ENCODE peak calls at places on chromosomes 1 and 21, in eight cellular contexts. N is GM13977; J is GM12864; T is CD8-positive, alpha-beta T cell; U is GM23338; I is GM10248; C is lower lobe of right lung; R is WTC11. G is an unnamed sample.

GRCh38 chr1:168947039-168947438 is 159.5 kb upstream of the ATP1B1 start:
- DNase-seq in N (no peak), J (no peak), T (no peak), U (no peak), I (no peak), C (no peak), R (no peak), G (no peak)

GRCh38 chr1:206784471-206784903 is 12.2 kb upstream of the IL10 start:
- DNase-seq in N (peak), J (peak), T (peak), U (no peak), I (peak), C (no peak), R (no peak), G (no peak)

GRCh38 chr1:8097077-8097799 is 71.1 kb upstream of the ERRFI1 start:
- DNase-seq in N (peak), J (peak), T (no peak), U (no peak), I (peak), C (no peak), R (no peak), G (no peak)

GRCh38 chr1:220876511-220877347 is 2.5 kb upstream of the HLX start:
- DNase-seq in N (peak), J (no peak), T (no peak), U (peak), I (peak), C (peak), R (peak), G (no peak)

GRCh38 chr1:4820543-4820942 is 166.1 kb downstream of the AJAP1 start:
- DNase-seq in N (no peak), J (no peak), T (no peak), U (no peak), I (no peak), C (no peak), R (no peak), G (no peak)

GRCh38 chr21:39518845-39519205 is 67.1 kb downstream of the SH3BGR start:
- DNase-seq in N (no peak), J (no peak), T (no peak), U (no peak), I (no peak), C (no peak), R (no peak), G (no peak)

GRCh38 chr1:86616871-86617270 is 70.0 kb downstream of the CLCA4 start:
- DNase-seq in N (peak), J (peak), T (no peak), U (peak), I (peak), C (no peak), R (no peak), G (no peak)

GRCh38 chr1:180672105-180672504 is 40.3 kb downstream of the XPR1 start:
- DNase-seq in N (no peak), J (no peak), T (no peak), U (no peak), I (no peak), C (no peak), R (no peak), G (no peak)

GRCh38 chr21:28069446-28069845 is 923.2 kb downstream of the LTN1 start:
- DNase-seq in N (no peak), J (no peak), T (no peak), U (peak), I (no peak), C (no peak), R (no peak), G (no peak)

GRCh38 chr1:29836626-29837305 is 600.4 kb downstream of the PTPRU start:
- DNase-seq in N (no peak), J (no peak), T (no peak), U (peak), I (no peak), C (no peak), R (no peak), G (no peak)

GRCh38 chr1:71641013-71641412 is 560.2 kb upstream of the ZRANB2 start:
- DNase-seq in N (no peak), J (no peak), T (no peak), U (no peak), I (no peak), C (no peak), R (no peak), G (no peak)

GRCh38 chr1:169309178-169310166 is 58.1 kb downstream of the NME7 start:
- DNase-seq in N (peak), J (no peak), T (no peak), U (no peak), I (peak), C (no peak), R (no peak), G (no peak)

GRCh38 chr1:167601442-167602380 is 28.3 kb upstream of the RCSD1 start:
- DNase-seq in N (peak), J (no peak), T (peak), U (no peak), I (peak), C (peak), R (no peak), G (no peak)

GRCh38 chr1:110134050-110134595 is 16.2 kb upstream of the SLC6A17 start:
- DNase-seq in N (no peak), J (no peak), T (no peak), U (no peak), I (no peak), C (no peak), R (no peak), G (no peak)

GRCh38 chr1:3896396-3897000 is 3.6 kb downstream of the C1orf174 start:
- DNase-seq in N (no peak), J (no peak), T (no peak), U (no peak), I (no peak), C (peak), R (no peak), G (no peak)

GRCh38 chr1:40739455-40740008 is 44.1 kb upstream of the KCNQ4 start:
- DNase-seq in N (no peak), J (no peak), T (no peak), U (no peak), I (no peak), C (no peak), R (no peak), G (no peak)

GRCh38 chr1:175480343-175480827 is 263.0 kb downstream of the TNR start:
- DNase-seq in N (no peak), J (no peak), T (no peak), U (no peak), I (no peak), C (no peak), R (no peak), G (no peak)

GRCh38 chr1:156136970-156137483 is 16.4 kb upstream of the SEMA4A start:
- DNase-seq in N (no peak), J (no peak), T (no peak), U (peak), I (no peak), C (no peak), R (peak), G (no peak)

GRCh38 chr1:181767001-181767708 is 283.8 kb downstream of the CACNA1E start:
- DNase-seq in N (no peak), J (no peak), T (no peak), U (no peak), I (no peak), C (no peak), R (no peak), G (no peak)

GRCh38 chr1:115456441-115456961 is 118.5 kb upstream of the NGF start:
- DNase-seq in N (no peak), J (no peak), T (no peak), U (no peak), I (no peak), C (no peak), R (no peak), G (no peak)

GRCh38 chr1:177854951-177855350 is 114.9 kb downstream of the SEC16B start:
- DNase-seq in N (no peak), J (no peak), T (no peak), U (no peak), I (no peak), C (no peak), R (no peak), G (no peak)

GRCh38 chr1:177848577-177848976 is 121.3 kb downstream of the SEC16B start:
- DNase-seq in N (no peak), J (no peak), T (no peak), U (no peak), I (no peak), C (no peak), R (no peak), G (no peak)

GRCh38 chr1:177847843-177848242 is 122.0 kb downstream of the SEC16B start:
- DNase-seq in N (no peak), J (no peak), T (no peak), U (no peak), I (no peak), C (no peak), R (no peak), G (no peak)

GRCh38 chr1:177849588-177849987 is 120.3 kb downstream of the SEC16B start:
- DNase-seq in N (no peak), J (no peak), T (no peak), U (no peak), I (no peak), C (no peak), R (no peak), G (no peak)

GRCh38 chr1:177849130-177849529 is 120.7 kb downstream of the SEC16B start:
- DNase-seq in N (no peak), J (no peak), T (no peak), U (no peak), I (no peak), C (no peak), R (no peak), G (no peak)
- TF ChIP-seq CTCF in N (no peak), J (no peak), T (no peak), U (no peak), I (no peak), C (no peak), R (no peak), G (no peak)

GRCh38 chr1:44031051-44031899 is at the start of gene SLC6A9:
- DNase-seq in N (peak), J (no peak), T (peak), U (peak), I (no peak), C (peak), R (peak), G (peak)

GRCh38 chr1:44029911-44030605 is 1.2 kb downstream of the SLC6A9 start:
- DNase-seq in N (peak), J (peak), T (peak), U (peak), I (peak), C (peak), R (peak), G (peak)

GRCh38 chr1:44029260-44029910 is 1.9 kb downstream of the SLC6A9 start:
- DNase-seq in N (peak), J (no peak), T (no peak), U (peak), I (peak), C (no peak), R (no peak), G (no peak)

GRCh38 chr1:44031900-44032817 is 897 bp upstream of the SLC6A9 start:
- DNase-seq in N (peak), J (no peak), T (no peak), U (peak), I (no peak), C (no peak), R (no peak), G (no peak)

DNA sequence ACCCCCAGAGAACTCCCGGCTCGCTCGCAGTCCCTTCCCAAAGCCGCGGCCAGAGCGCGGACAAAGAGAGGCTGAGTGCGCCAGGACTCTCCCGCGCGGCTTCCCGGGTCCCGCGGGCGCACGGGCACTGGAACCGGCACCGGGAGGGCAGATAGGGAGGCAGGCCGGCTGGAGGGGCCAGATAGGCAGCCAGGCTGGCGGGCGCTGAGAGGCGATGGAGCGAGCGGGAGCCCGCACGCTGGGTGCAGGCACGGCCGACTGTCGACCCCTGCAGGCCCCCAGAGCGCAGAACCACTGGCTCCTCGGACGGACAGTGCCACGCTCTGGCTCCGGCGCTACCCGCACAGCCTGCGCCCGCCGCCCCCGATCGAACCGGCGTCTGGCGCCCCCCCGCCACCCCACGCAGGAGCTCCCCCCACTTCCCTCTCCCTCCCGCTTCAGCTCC is 634 bp downstream of the SLC6A9 start:
- DNase-seq in N (peak), J (no peak), T (peak), U (peak), I (peak), C (no peak), R (peak), G (peak)
- TF ChIP-seq CTCF in N (peak), J (peak), T (no peak), U (peak), I (peak), C (peak), R (no peak), G (peak)

GRCh38 chr1:226872455-226872854 is 2.0 kb downstream of the PSEN2 start:
- DNase-seq in N (no peak), J (no peak), T (no peak), U (no peak), I (no peak), C (no peak), R (no peak), G (no peak)

GRCh38 chr1:226870323-226871046 is at the start of gene PSEN2:
- DNase-seq in N (peak), J (no peak), T (peak), U (peak), I (peak), C (peak), R (peak), G (peak)

GRCh38 chr1:226871047-226871365 is 590 bp downstream of the PSEN2 start:
- DNase-seq in N (no peak), J (no peak), T (no peak), U (peak), I (no peak), C (no peak), R (no peak), G (no peak)

GRCh38 chr1:226870026-226870322 is 442 bp upstream of the PSEN2 start:
- DNase-seq in N (no peak), J (no peak), T (no peak), U (no peak), I (no peak), C (no peak), R (no peak), G (no peak)

GRCh38 chr1:226871636-226872327 is 1.4 kb downstream of the PSEN2 start:
- DNase-seq in N (no peak), J (no peak), T (no peak), U (no peak), I (no peak), C (peak), R (no peak), G (no peak)
- TF ChIP-seq CTCF in N (no peak), J (no peak), T (no peak), U (no peak), I (no peak), C (no peak), R (no peak), G (no peak)

DNA sequence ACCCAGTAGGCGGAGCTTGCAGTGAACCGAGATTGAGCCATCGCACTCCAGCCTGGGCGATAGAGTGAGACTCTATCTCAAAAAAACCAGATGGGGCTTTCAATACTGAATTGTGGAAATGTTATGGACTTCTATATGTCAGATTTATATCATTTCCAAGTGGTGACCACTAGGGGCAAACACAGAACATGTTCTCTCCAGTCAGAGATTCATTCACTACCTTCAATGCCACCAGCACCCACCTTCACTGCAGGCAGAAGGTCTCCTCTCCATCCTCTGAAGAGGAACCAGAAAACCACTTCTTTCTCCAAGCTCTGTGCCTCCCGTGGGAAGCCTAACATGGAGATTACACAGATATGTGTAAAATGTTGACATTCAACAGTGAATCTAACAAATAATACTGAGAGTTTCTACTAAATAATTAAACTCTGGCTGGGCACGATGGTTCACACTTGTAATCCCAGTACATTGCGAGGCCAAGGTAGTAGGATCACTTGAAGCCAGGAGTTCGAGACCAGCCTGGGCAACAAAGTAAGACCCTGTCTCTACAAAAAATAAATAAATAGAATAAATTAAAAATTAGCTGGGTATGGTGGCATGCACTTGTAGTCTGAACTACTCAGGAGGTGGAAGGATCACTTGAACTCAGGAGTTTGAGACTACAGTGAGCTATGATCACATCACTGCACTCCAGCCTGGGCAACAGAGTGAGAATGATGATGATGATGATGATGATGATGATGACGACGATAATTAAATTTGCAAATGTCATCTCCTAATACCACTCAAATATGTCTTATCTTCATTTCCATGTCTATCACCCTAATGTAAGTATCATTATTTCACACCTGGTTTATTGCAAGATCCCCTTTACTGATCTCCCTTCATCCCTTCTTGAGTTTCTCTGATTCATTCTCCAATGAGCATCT is 151.1 kb downstream of the ZNF281 start:
- DNase-seq in N (peak), J (peak), T (peak), U (peak), I (peak), C (no peak), R (no peak), G (no peak)
- TF ChIP-seq CTCF in N (peak), J (peak), T (peak), U (peak), I (peak), C (peak), R (peak), G (peak)

GRCh38 chr1:91792393-91793032 is 93.4 kb downstream of the TGFBR3 start:
- DNase-seq in N (no peak), J (no peak), T (no peak), U (peak), I (no peak), C (no peak), R (no peak), G (no peak)

GRCh38 chr1:91791691-91792392 is 94.1 kb downstream of the TGFBR3 start:
- DNase-seq in N (no peak), J (no peak), T (no peak), U (no peak), I (no peak), C (no peak), R (no peak), G (no peak)

GRCh38 chr1:91790296-91790851 is 95.6 kb downstream of the TGFBR3 start:
- DNase-seq in N (no peak), J (no peak), T (no peak), U (no peak), I (no peak), C (no peak), R (no peak), G (no peak)

GRCh38 chr1:91789273-91789997 is 96.5 kb downstream of the TGFBR3 start:
- DNase-seq in N (no peak), J (no peak), T (no peak), U (no peak), I (no peak), C (no peak), R (no peak), G (no peak)

DNA sequence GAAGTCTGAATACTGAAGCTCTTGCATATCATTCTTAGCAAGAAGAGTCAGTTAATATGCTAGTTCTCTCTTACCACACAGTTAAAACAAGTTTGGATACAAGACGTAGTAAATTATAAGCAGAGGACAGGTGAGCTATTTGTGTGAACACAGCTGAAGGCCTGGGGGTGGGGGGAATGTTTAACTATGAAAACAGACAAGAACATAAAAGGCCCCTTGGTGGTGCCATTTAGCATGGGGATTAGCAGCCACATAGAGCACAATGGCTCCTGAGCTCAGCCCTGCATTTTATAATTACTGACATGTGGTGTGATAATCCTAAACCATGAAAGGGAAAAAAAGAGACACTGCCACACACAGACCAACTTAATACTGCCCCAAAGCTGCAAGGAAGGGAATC is 94.8 kb downstream of the TGFBR3 start:
- DNase-seq in N (no peak), J (no peak), T (no peak), U (peak), I (no peak), C (no peak), R (no peak), G (no peak)
- TF ChIP-seq CTCF in N (peak), J (no peak), T (no peak), U (peak), I (no peak), C (no peak), R (no peak), G (no peak)

GRCh38 chr1:52825868-52826267 is 16.7 kb upstream of the ZYG11A start:
- DNase-seq in N (peak), J (no peak), T (no peak), U (peak), I (no peak), C (no peak), R (no peak), G (no peak)
- TF ChIP-seq CTCF in N (peak), J (peak), T (no peak), U (peak), I (peak), C (no peak), R (no peak), G (peak)

GRCh38 chr1:88973520-88974137 is 18.8 kb downstream of the KYAT3 start:
- DNase-seq in N (no peak), J (no peak), T (no peak), U (peak), I (no peak), C (no peak), R (no peak), G (no peak)
- TF ChIP-seq CTCF in N (peak), J (peak), T (peak), U (peak), I (peak), C (peak), R (peak), G (peak)

GRCh38 chr1:116732726-116733125 is 21.5 kb upstream of the CD2 start:
- DNase-seq in N (no peak), J (no peak), T (no peak), U (no peak), I (no peak), C (no peak), R (no peak), G (no peak)

GRCh38 chr1:116733466-116734108 is 20.6 kb upstream of the CD2 start:
- DNase-seq in N (no peak), J (no peak), T (no peak), U (no peak), I (no peak), C (no peak), R (no peak), G (no peak)

GRCh38 chr1:116737020-116737854 is 17.0 kb upstream of the CD2 start:
- DNase-seq in N (peak), J (peak), T (peak), U (peak), I (peak), C (no peak), R (peak), G (peak)

GRCh38 chr1:116737855-116738318 is 16.3 kb upstream of the CD2 start:
- DNase-seq in N (peak), J (peak), T (peak), U (no peak), I (peak), C (no peak), R (no peak), G (no peak)

GRCh38 chr1:116735246-116735645 is 19.0 kb upstream of the CD2 start:
- DNase-seq in N (no peak), J (no peak), T (no peak), U (no peak), I (no peak), C (no peak), R (no peak), G (no peak)
- TF ChIP-seq CTCF in N (no peak), J (no peak), T (no peak), U (no peak), I (no peak), C (no peak), R (no peak), G (no peak)

GRCh38 chr21:42572906-42573495 is 59.3 kb downstream of the SLC37A1 start:
- DNase-seq in N (no peak), J (no peak), T (no peak), U (no peak), I (no peak), C (peak), R (peak), G (no peak)

GRCh38 chr21:42576639-42577038 is 63.0 kb downstream of the SLC37A1 start:
- DNase-seq in N (no peak), J (no peak), T (no peak), U (no peak), I (no peak), C (no peak), R (no peak), G (no peak)

GRCh38 chr21:42571391-42572150 is 57.9 kb downstream of the SLC37A1 start:
- DNase-seq in N (no peak), J (no peak), T (no peak), U (no peak), I (no peak), C (peak), R (peak), G (no peak)

GRCh38 chr21:42575111-42575510 is 61.5 kb downstream of the SLC37A1 start:
- DNase-seq in N (no peak), J (no peak), T (no peak), U (no peak), I (no peak), C (peak), R (peak), G (no peak)

GRCh38 chr21:42574234-42575027 is 60.8 kb downstream of the SLC37A1 start:
- DNase-seq in N (no peak), J (no peak), T (no peak), U (no peak), I (no peak), C (peak), R (peak), G (no peak)
- TF ChIP-seq CTCF in N (no peak), J (no peak), T (no peak), U (no peak), I (no peak), C (peak), R (no peak), G (peak)

G was measured in neural crest cell.